ENCODE peak calls at places on chromosomes 4 and X, in four cellular contexts. R is activated naive CD4-positive, alpha-beta T cell; Z is foreskin fibroblast; L is EH. J is an unnamed sample.
A peak's percentile ranks its signal among the peaks of the same experiment; 100 is the strongest.

GRCh38 chr4:185112104-185112503 is 31.0 kb upstream of the SLC25A4 start:
- DNase-seq in R (no peak), Z (peak; percentile 96), L (peak; percentile 93), J (no peak)

GRCh38 chrX:120517936-120518335 is 42.8 kb downstream of the CUL4B start:
- DNase-seq in R (no peak), Z (peak; percentile 79), L (peak; percentile 72), J (no peak)

GRCh38 chrX:142156567-142156966 is 48.5 kb downstream of the MAGEC2 start:
- DNase-seq in R (no peak), Z (no peak), L (no peak), J (no peak)

GRCh38 chrX:2678583-2678982 is 12.5 kb upstream of the CD99 start:
- DNase-seq in R (no peak), Z (no peak), L (no peak), J (no peak)

GRCh38 chrX:129738466-129739308 is at the start of gene XPNPEP2:
- DNase-seq in R (no peak), Z (peak; percentile 74), L (peak; percentile 53), J (no peak)

GRCh38 chr4:75542824-75543223 is 13.0 kb upstream of the ODAPH start:
- DNase-seq in R (no peak), Z (peak; percentile 78), L (peak; percentile 45), J (no peak)

GRCh38 chr4:9919047-9919446 is 102.2 kb downstream of the SLC2A9 start:
- DNase-seq in R (no peak), Z (no peak), L (no peak), J (no peak)

GRCh38 chr4:128310266-128310697 is 22.7 kb upstream of the PGRMC2 start:
- DNase-seq in R (no peak), Z (peak; percentile 47), L (peak; percentile 30), J (no peak)

GRCh38 chr4:169410839-169411770 is 140.3 kb upstream of the SH3RF1 start:
- DNase-seq in R (no peak), Z (peak; percentile 90), L (peak; percentile 93), J (no peak)

GRCh38 chrX:40323977-40324376 is 226.2 kb upstream of the BCOR start:
- DNase-seq in R (no peak), Z (no peak), L (no peak), J (no peak)

GRCh38 chr4:174365018-174365587 is 81.4 kb downstream of the CEP44 start:
- DNase-seq in R (no peak), Z (peak; percentile 61), L (peak; percentile 49), J (no peak)

J was measured in mesothelial cell of epicardium.